ENCODE peak calls at places on chromosomes 4 and X, in seven cellular contexts. C is endothelial cell of umbilical vein, B is breast epithelium, R is GM23338, X is SK-N-SH, F is spleen, M is stomach. J is an unnamed sample.

GRCh38 chr4:36260714-36261113 is 16.4 kb upstream of the ARAP2 start:
- DNase-seq in C (no peak), B (no peak), R (no peak), X (no peak), F (no peak), M (no peak), J (no peak)

GRCh38 chrX:109777749-109778148 is 44.7 kb upstream of the ACSL4 start:
- DNase-seq in C (no peak), B (no peak), R (no peak), X (no peak), F (no peak), M (no peak), J (no peak)

GRCh38 chr4:73450398-73451004 is 14.5 kb downstream of the AFP start:
- DNase-seq in C (no peak), B (no peak), R (peak; percentile 47), X (no peak), F (no peak), M (no peak), J (no peak)

GRCh38 chr4:3706111-3706511 is 60.1 kb upstream of the ADRA2C start:
- DNase-seq in C (no peak), B (no peak), R (no peak), X (no peak), F (peak; percentile 45), M (no peak), J (no peak)

GRCh38 chrX:27336466-27337091 is 126.6 kb downstream of the PPP4R3C start:
- DNase-seq in C (peak; percentile 16), B (no peak), R (peak; percentile 53), X (peak; percentile 37), F (peak; percentile 74), M (peak; percentile 33), J (peak; percentile 42)

GRCh38 chr4:57249083-57249482 is 138.9 kb upstream of the IGFBP7 start:
- DNase-seq in C (no peak), B (no peak), R (no peak), X (no peak), F (no peak), M (no peak), J (no peak)

GRCh38 chr4:184745747-184746531 is 12.0 kb upstream of the CENPU start:
- DNase-seq in C (peak; percentile 76), B (peak; percentile 79), R (peak; percentile 90), X (peak; percentile 84), F (no peak), M (peak; percentile 80), J (peak; percentile 78)

GRCh38 chrX:67693928-67694327 is 150.1 kb downstream of the AR start:
- DNase-seq in C (no peak), B (no peak), R (no peak), X (no peak), F (no peak), M (no peak), J (no peak)

GRCh38 chrX:154325541-154325940 is 29.9 kb downstream of the TKTL1 start:
- DNase-seq in C (peak; percentile 61), B (no peak), R (no peak), X (no peak), F (no peak), M (no peak), J (no peak)

GRCh38 chrX:108417257-108417656 is 21.0 kb downstream of the COL4A6 start:
- DNase-seq in C (no peak), B (no peak), R (no peak), X (no peak), F (no peak), M (no peak), J (no peak)
- TF ChIP-seq POLR2AphosphoS5 in C (no peak), B (no peak), R (no peak), X (no peak), F (no peak), M (no peak), J (no peak)

GRCh38 chr4:129082302-129082701 is 11.0 kb downstream of the SCLT1 start:
- DNase-seq in C (no peak), B (no peak), R (no peak), X (no peak), F (no peak), M (no peak), J (no peak)
- H3K4me1 ChIP-seq in C (no peaks in the 10 kb centered on the region), B (no peaks in the 10 kb centered on the region), R (no peaks in the 10 kb centered on the region), X (no peaks in the 10 kb centered on the region), F (peaks cover 8% of the 10 kb centered on the region), M (no peaks in the 10 kb centered on the region), J (no peaks in the 10 kb centered on the region)

DNA sequence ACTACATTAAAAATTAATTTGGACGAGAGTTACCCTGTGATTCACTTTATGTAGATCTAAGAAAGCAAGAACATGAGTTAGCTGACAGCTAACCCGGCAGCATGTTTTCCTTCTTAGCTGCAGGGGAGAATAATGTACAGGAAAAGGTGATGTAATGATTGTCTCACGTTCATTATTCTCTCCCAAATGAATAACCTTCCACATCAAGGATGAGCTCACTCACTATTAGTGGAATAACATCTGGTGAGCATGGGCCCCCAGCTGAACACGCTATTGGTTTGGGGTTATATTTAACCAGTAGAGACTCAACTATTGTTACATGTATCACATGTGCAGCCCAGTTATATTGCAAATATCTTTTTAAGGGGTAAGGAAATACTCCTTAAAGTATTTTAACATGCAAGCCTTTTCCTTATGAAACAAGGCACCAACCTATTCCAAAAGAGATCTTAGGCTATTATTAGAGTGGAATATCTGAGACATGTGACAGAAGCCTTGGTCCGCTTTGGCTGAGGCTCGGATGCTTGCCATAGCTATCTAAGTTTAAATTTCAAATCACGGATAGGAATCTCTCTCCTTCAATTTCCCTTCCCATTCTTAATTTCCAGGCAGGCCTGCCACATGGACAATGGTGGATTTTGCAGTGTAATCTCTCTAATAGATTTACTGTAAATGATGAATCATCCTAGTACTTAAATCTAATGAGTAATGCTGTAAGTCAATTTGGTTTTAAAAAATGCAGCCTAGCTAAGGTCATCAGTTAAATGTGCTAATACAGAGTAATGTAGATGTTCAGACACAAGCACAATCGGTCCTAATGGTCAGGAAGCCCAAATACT is 99.0 kb upstream of the OTUD4 start:
- DNase-seq in C (peak; percentile 84), B (no peak), R (no peak), X (peak; percentile 12), F (no peak), M (no peak), J (no peak)
- TF ChIP-seq POLR2AphosphoS5 in C (no peak), B (no peak), R (no peak), X (peak; percentile 57), F (no peak), M (no peak), J (no peak)

GRCh38 chr4:6913350-6913749 is 3.7 kb downstream of the TBC1D14 start:
- DNase-seq in C (no peak), B (no peak), R (no peak), X (no peak), F (no peak), M (no peak), J (no peak)
- H3K4me1 ChIP-seq in C (peaks cover 31% of the 10 kb centered on the region), B (peaks cover 13% of the 10 kb centered on the region), R (peaks cover 15% of the 10 kb centered on the region), X (peaks cover 12% of the 10 kb centered on the region), F (peaks cover 92% of the 10 kb centered on the region), M (peaks cover 88% of the 10 kb centered on the region), J (peaks cover 57% of the 10 kb centered on the region)

GRCh38 chr4:83362492-83363329 is 28.1 kb upstream of the HPSE start:
- DNase-seq in C (peak; percentile 61), B (no peak), R (peak; percentile 33), X (peak; percentile 10), F (no peak), M (no peak), J (peak; percentile 19)
- TF ChIP-seq POLR2AphosphoS5 in C (no peak), B (no peak), R (no peak), X (no peak), F (no peak), M (no peak), J (no peak)

DNA sequence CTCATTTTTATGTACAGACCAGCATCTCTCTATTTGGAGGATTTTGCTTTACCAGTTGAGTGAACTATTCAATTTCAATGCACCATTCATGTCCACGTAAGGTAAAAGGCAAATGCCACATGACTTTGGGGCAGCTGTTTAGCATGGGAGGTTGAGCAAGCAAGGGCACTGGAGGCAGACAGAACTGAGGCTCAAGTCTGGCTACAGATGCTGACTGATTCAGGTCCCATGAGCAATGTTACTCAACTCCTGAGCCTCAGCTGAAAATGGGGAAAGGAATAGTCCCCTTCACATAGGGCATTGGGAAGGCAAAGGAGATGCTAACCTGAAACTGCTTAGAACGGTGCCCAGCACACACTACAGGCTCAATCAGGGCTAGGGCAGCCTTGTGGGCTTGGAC is 93.0 kb upstream of the MTM1 start:
- DNase-seq in C (no peak), B (no peak), R (no peak), X (no peak), F (no peak), M (no peak), J (no peak)
- H3K4me1 ChIP-seq in C (no peaks in the 10 kb centered on the region), B (no peaks in the 10 kb centered on the region), R (no peaks in the 10 kb centered on the region), X (no peaks in the 10 kb centered on the region), F (peaks cover 24% of the 10 kb centered on the region), M (peaks cover 7% of the 10 kb centered on the region), J (no peaks in the 10 kb centered on the region)

DNA sequence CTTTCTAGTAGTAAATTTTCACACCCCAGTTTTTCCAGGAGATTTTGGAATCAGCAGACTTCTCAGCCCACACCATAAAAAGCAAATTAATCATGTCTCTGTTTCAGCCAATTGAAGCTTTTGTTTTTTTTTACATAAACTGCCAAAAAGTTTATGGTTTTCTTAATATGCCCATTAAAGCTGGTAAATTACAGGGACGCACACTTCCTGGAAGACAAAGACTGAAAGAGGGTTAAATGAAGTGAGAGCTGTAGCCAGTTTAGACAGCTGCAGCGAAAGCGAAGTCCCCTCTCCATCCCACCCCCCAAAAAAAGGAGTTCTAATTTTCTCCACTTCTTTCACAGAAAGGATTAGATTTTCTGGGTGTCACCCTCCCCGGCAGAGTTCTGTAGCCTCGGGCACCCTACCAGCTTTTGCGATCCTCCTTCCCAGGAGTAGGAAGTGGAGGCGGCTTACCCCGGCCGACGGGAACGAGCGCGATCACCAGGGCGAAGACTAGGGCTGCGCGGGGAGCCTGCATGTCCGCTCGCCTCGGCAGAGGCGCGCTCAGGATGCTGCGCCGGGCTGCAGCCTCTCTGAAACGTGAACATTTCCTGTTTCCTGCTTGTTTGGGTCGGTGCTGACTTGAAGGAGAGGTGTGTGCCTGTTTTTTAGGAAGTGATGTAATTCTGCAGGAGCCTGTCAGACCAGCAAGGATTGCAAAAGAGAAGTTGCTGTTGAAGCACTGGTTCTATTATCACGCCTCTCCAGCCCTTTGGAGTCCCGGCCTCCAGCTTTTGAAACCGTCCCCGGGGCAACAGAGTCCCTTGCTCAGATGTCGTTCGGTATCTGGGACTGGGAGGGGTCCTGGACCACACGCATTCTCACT is at the start of gene TMEM154:
- DNase-seq in C (peak; percentile 75), B (peak; percentile 61), R (peak; percentile 87), X (peak; percentile 78), F (peak; percentile 95), M (peak; percentile 67), J (peak; percentile 74)
- TF ChIP-seq POLR2AphosphoS5 in C (peak; percentile 92), B (no peak), R (peak; percentile 40), X (no peak), F (peak; percentile 98), M (no peak), J (peak; percentile 63)